ENCODE peak calls at places on chromosomes 5 and 9, in four cellular contexts. Y is stimulated activated naive CD8-positive, alpha-beta T cell treated with anti-CD3 and anti-CD28 coated beads, Interleukin-15, Interleukin-2, amounts not matched to agents 100 U/mL and 50 U/mL, for 24 hours; U is DND-41; L is A549. T is an unnamed sample.

GRCh38 chr5:168162464-168162863 is 129.0 kb upstream of the WWC1 start:
- ATAC-seq in Y (no peak), U (no peak), L (no peak), T (no peak)

GRCh38 chr9:111661150-111661801 is at the start of gene GNG10:
- ATAC-seq in Y (peak; percentile 95), U (peak; percentile 96), L (peak; percentile 97), T (peak; percentile 80)

GRCh38 chr9:101315129-101315459 is 69.7 kb downstream of the BAAT start:
- ATAC-seq in Y (no peak), U (no peak), L (no peak), T (no peak)

GRCh38 chr5:67181648-67182218 is 14.9 kb downstream of the CD180 start:
- ATAC-seq in Y (peak; percentile 48), U (peak; percentile 85), L (no peak), T (no peak)

GRCh38 chr5:5164158-5164557 is 24.0 kb downstream of the ADAMTS16 start:
- ATAC-seq in Y (no peak), U (no peak), L (no peak), T (no peak)

GRCh38 chr5:3594514-3595101 is 1.0 kb upstream of the IRX1 start:
- ATAC-seq in Y (no peak), U (no peak), L (no peak), T (no peak)

GRCh38 chr5:81253875-81254274 is 20.8 kb downstream of the CKMT2 start:
- ATAC-seq in Y (no peak), U (no peak), L (no peak), T (peak; percentile 89)

GRCh38 chr5:15746833-15747232 is 246.9 kb downstream of the FBXL7 start:
- ATAC-seq in Y (no peak), U (no peak), L (no peak), T (no peak)

GRCh38 chr5:102747386-102748166 is 7.5 kb upstream of the PAM start:
- ATAC-seq in Y (peak; percentile 71), U (no peak), L (no peak), T (no peak)

GRCh38 chr9:85510830-85511504 is 230.8 kb downstream of the AGTPBP1 start:
- ATAC-seq in Y (no peak), U (no peak), L (no peak), T (no peak)

GRCh38 chr5:1161108-1161831 is 40.1 kb upstream of the SLC6A19 start:
- ATAC-seq in Y (no peak), U (peak; percentile 63), L (peak; percentile 14), T (peak; percentile 90)

GRCh38 chr5:138054863-138055558 is 22.1 kb upstream of the FAM13B start:
- ATAC-seq in Y (no peak), U (no peak), L (peak; percentile 62), T (no peak)

GRCh38 chr5:68303754-68304420 is 88.3 kb downstream of the PIK3R1 start:
- ATAC-seq in Y (no peak), U (peak; percentile 27), L (no peak), T (no peak)

GRCh38 chr9:13513262-13513661 is 233.8 kb upstream of the MPDZ start:
- ATAC-seq in Y (no peak), U (no peak), L (no peak), T (no peak)

GRCh38 chr5:264346-264745 is 7.1 kb upstream of the PDCD6 start:
- ATAC-seq in Y (no peak), U (no peak), L (no peak), T (no peak)

GRCh38 chr9:78214492-78214891 is 21.4 kb upstream of the CEP78 start:
- ATAC-seq in Y (no peak), U (no peak), L (no peak), T (no peak)

GRCh38 chr5:26568316-26568715 is 470.1 kb downstream of the CDH9 start:
- ATAC-seq in Y (no peak), U (no peak), L (no peak), T (no peak)

GRCh38 chr9:69918317-69918716 is 97.7 kb downstream of the CFAP95 start:
- ATAC-seq in Y (no peak), U (no peak), L (no peak), T (no peak)

GRCh38 chr9:125493384-125493783 is 213.6 kb downstream of the MAPKAP1 start:
- ATAC-seq in Y (no peak), U (no peak), L (no peak), T (no peak)

GRCh38 chr5:79225026-79225425 is 10.9 kb upstream of the JMY start:
- ATAC-seq in Y (no peak), U (no peak), L (no peak), T (no peak)

GRCh38 chr5:137402436-137403187 is 96.5 kb downstream of the SPOCK1 start:
- ATAC-seq in Y (no peak), U (peak; percentile 31), L (no peak), T (no peak)

GRCh38 chr5:44974813-44975212 is 166.1 kb downstream of the MRPS30 start:
- ATAC-seq in Y (no peak), U (no peak), L (no peak), T (no peak)

GRCh38 chr5:15834596-15835245 is 334.7 kb downstream of the FBXL7 start:
- ATAC-seq in Y (no peak), U (no peak), L (no peak), T (peak; percentile 97)

GRCh38 chr9:95024097-95024671 is 293.3 kb downstream of the FANCC start:
- ATAC-seq in Y (no peak), U (no peak), L (peak; percentile 27), T (no peak)

GRCh38 chr5:66477591-66477990 is 118.6 kb upstream of the MAST4 start:
- ATAC-seq in Y (no peak), U (no peak), L (no peak), T (no peak)

GRCh38 chr5:37836173-37837100 is 3.4 kb downstream of the GDNF start:
- ATAC-seq in Y (no peak), U (no peak), L (no peak), T (no peak)

GRCh38 chr9:110157812-110158629 is 49.9 kb downstream of the C9orf152 start:
- ATAC-seq in Y (no peak), U (no peak), L (no peak), T (no peak)

GRCh38 chr5:95715799-95716461 is 15.2 kb upstream of the RHOBTB3 start:
- ATAC-seq in Y (peak; percentile 21), U (no peak), L (no peak), T (no peak)

GRCh38 chr9:20684865-20685696 is 1.0 kb downstream of the FOCAD start:
- ATAC-seq in Y (no peak), U (no peak), L (no peak), T (no peak)

GRCh38 chr9:112378441-112379176 is 1.3 kb upstream of the HSDL2 start:
- ATAC-seq in Y (no peak), U (peak; percentile 7), L (no peak), T (peak; percentile 20)

T was measured in esophagus mucosa.